ENCODE peak calls at places on chromosomes 16 and 17, in eight cellular contexts. U, D, Q, X, L, B, F and Z are unnamed samples.

GRCh38 chr16:14487579-14487978 is 142.5 kb downstream of the PARN start:
- DNase-seq in U (no peak), D (no peak), Q (no peak), X (no peak), L (no peak), B (no peak), F (no peak), Z (no peak)

GRCh38 chr16:85606920-85607319 is 6.2 kb upstream of the GSE1 start:
- DNase-seq in U (no peak), D (no peak), Q (no peak), X (no peak), L (no peak), B (no peak), F (no peak), Z (no peak)

GRCh38 chr16:4392382-4393242 is 21.0 kb downstream of the VASN start:
- DNase-seq in U (no peak), D (peak), Q (peak), X (no peak), L (peak), B (no peak), F (no peak), Z (peak)

GRCh38 chr17:8038954-8039610 is at the start of gene ALOX15B:
- DNase-seq in U (no peak), D (no peak), Q (no peak), X (no peak), L (peak), B (no peak), F (no peak), Z (no peak)

GRCh38 chr16:81394966-81395655 is 49.5 kb upstream of the CMIP start:
- DNase-seq in U (no peak), D (no peak), Q (no peak), X (no peak), L (no peak), B (no peak), F (no peak), Z (no peak)

GRCh38 chr16:77323695-77324094 is 111.1 kb downstream of the ADAMTS18 start:
- DNase-seq in U (no peak), D (no peak), Q (no peak), X (no peak), L (no peak), B (no peak), F (no peak), Z (no peak)

GRCh38 chr17:58870747-58871146 is 115.1 kb downstream of the PPM1E start:
- DNase-seq in U (no peak), D (peak), Q (no peak), X (peak), L (no peak), B (no peak), F (no peak), Z (no peak)

GRCh38 chr16:67024384-67024896 is 4.5 kb upstream of the CBFB start:
- DNase-seq in U (no peak), D (no peak), Q (no peak), X (no peak), L (no peak), B (no peak), F (no peak), Z (no peak)

GRCh38 chr16:73057369-73058210 is 9.7 kb upstream of the ZFHX3 start:
- DNase-seq in U (peak), D (no peak), Q (peak), X (no peak), L (no peak), B (peak), F (no peak), Z (no peak)

GRCh38 chr17:27609606-27610303 is 21.2 kb upstream of the LGALS9 start:
- DNase-seq in U (no peak), D (peak), Q (peak), X (peak), L (peak), B (no peak), F (no peak), Z (no peak)

GRCh38 chr17:48190871-48191270 is 83.3 kb downstream of the SNX11 start:
- DNase-seq in U (no peak), D (no peak), Q (no peak), X (no peak), L (no peak), B (no peak), F (no peak), Z (no peak)

GRCh38 chr16:73187163-73187562 is 139.2 kb upstream of the ZFHX3 start:
- DNase-seq in U (no peak), D (no peak), Q (no peak), X (no peak), L (no peak), B (no peak), F (no peak), Z (no peak)

GRCh38 chr17:78357687-78358537 is 2.0 kb downstream of the SOCS3 start:
- DNase-seq in U (no peak), D (no peak), Q (no peak), X (no peak), L (peak), B (no peak), F (no peak), Z (no peak)

GRCh38 chr16:12095275-12096161 is 119.0 kb downstream of the SNX29 start:
- DNase-seq in U (peak), D (peak), Q (peak), X (peak), L (peak), B (peak), F (no peak), Z (peak)

GRCh38 chr17:75894049-75894742 is 2.6 kb downstream of the TRIM65 start:
- DNase-seq in U (no peak), D (no peak), Q (no peak), X (no peak), L (peak), B (no peak), F (no peak), Z (no peak)
- H2AFZ ChIP-seq in U (no peak), D (no peak), Q (no peak), X (no peak), L (no peak), B (no peak), F (no peak), Z (no peak)

GRCh38 chr17:72978593-72979218 is 113.8 kb downstream of the SLC39A11 start:
- DNase-seq in U (no peak), D (no peak), Q (no peak), X (no peak), L (no peak), B (no peak), F (no peak), Z (no peak)
- H3K9ac ChIP-seq in U (no peak), D (no peak), Q (no peak), X (peak), L (no peak), B (no peak), F (no peak), Z (no peak)

GRCh38 chr16:2295056-2295798 is 27.3 kb upstream of the RNPS1 start:
- DNase-seq in U (peak), D (no peak), Q (no peak), X (no peak), L (no peak), B (no peak), F (peak), Z (no peak)
- H3K4me2 ChIP-seq in U (no peak), D (no peak), Q (no peak), X (no peak), L (no peak), B (no peak), F (no peak), Z (no peak)

GRCh38 chr17:15399443-15399842 is 58.0 kb upstream of the TEKT3 start:
- DNase-seq in U (no peak), D (no peak), Q (no peak), X (no peak), L (peak), B (no peak), F (no peak), Z (no peak)

GRCh38 chr17:15398736-15399331 is 57.4 kb upstream of the TEKT3 start:
- DNase-seq in U (no peak), D (peak), Q (peak), X (peak), L (peak), B (no peak), F (no peak), Z (peak)

GRCh38 chr17:15397605-15398004 is 56.2 kb upstream of the TEKT3 start:
- DNase-seq in U (no peak), D (peak), Q (no peak), X (no peak), L (no peak), B (no peak), F (no peak), Z (no peak)

GRCh38 chr17:15395091-15395490 is 53.7 kb upstream of the TEKT3 start:
- DNase-seq in U (no peak), D (no peak), Q (no peak), X (no peak), L (no peak), B (no peak), F (no peak), Z (no peak)

GRCh38 chr17:15398291-15398690 is 56.9 kb upstream of the TEKT3 start:
- DNase-seq in U (no peak), D (peak), Q (peak), X (peak), L (no peak), B (no peak), F (no peak), Z (peak)
- H2AFZ ChIP-seq in U (no peak), D (no peak), Q (peak), X (peak), L (no peak), B (peak), F (no peak), Z (peak)

GRCh38 chr17:81878294-81878693 is 7.2 kb upstream of the ARHGDIA start:
- DNase-seq in U (no peak), D (no peak), Q (no peak), X (peak), L (no peak), B (no peak), F (no peak), Z (no peak)
- H3K9ac ChIP-seq in U (no peak), D (no peak), Q (no peak), X (no peak), L (no peak), B (no peak), F (no peak), Z (no peak)

GRCh38 chr16:52471650-52472370 is 75.1 kb downstream of the TOX3 start:
- DNase-seq in U (no peak), D (no peak), Q (no peak), X (no peak), L (no peak), B (no peak), F (no peak), Z (no peak)
- H3K4me2 ChIP-seq in U (no peak), D (no peak), Q (no peak), X (no peak), L (no peak), B (no peak), F (no peak), Z (no peak)

GRCh38 chr17:52298881-52299280 is 140.4 kb upstream of the CA10 start:
- DNase-seq in U (no peak), D (no peak), Q (no peak), X (no peak), L (no peak), B (no peak), F (no peak), Z (no peak)
- H2AFZ ChIP-seq in U (no peak), D (no peak), Q (no peak), X (no peak), L (no peak), B (no peak), F (no peak), Z (no peak)